ENCODE peak calls at places on chromosomes 11 and 22, in ten cellular contexts. R is omental fat pad; P is LHCN-M2; N is NCI-H524 treated with DMSO at 0.1 percent for 48 hours; U is HS-5; G is esophagus squamous epithelium; W is NCI-H1436; J is stimulated activated CD4-positive, alpha-beta T cell treated with anti-CD3 and anti-CD28 coated beads, Interleukin-4, amount 100 ng/mL, for 4 hours; Z is SK-N-DZ; X is A549. V is an unnamed sample.

GRCh38 chr22:17990942-17991341 is 33.4 kb downstream of the MICAL3 start:
- DNase-seq in R (no peak), P (no peak), N (no peak), U (no peak), G (no peak), W (no peak), J (no peak), Z (no peak), X (no peak), V (no peak)

GRCh38 chr22:35379146-35379993 is 1.5 kb upstream of the HMOX1 start:
- DNase-seq in R (no peak), P (no peak), N (no peak), U (no peak), G (no peak), W (no peak), J (no peak), Z (no peak), X (no peak), V (no peak)

GRCh38 chr11:129251067-129251466 is 58.9 kb upstream of the ARHGAP32 start:
- DNase-seq in R (no peak), P (peak; percentile 52), N (no peak), U (peak; percentile 19), G (no peak), W (no peak), J (no peak), Z (no peak), X (no peak), V (no peak)

GRCh38 chr22:26903030-26903856 is 245.9 kb downstream of the MIAT start:
- DNase-seq in R (no peak), P (no peak), N (peak; percentile 59), U (no peak), G (no peak), W (peak; percentile 27), J (peak; percentile 3), Z (no peak), X (no peak), V (no peak)

GRCh38 chr11:73783483-73784020 is 4.1 kb upstream of the MRPL48 start:
- DNase-seq in R (no peak), P (no peak), N (no peak), U (no peak), G (no peak), W (no peak), J (no peak), Z (no peak), X (no peak), V (no peak)

GRCh38 chr11:75170463-75171201 is 19.7 kb downstream of the SLCO2B1 start:
- DNase-seq in R (no peak), P (no peak), N (no peak), U (no peak), G (no peak), W (no peak), J (no peak), Z (no peak), X (no peak), V (no peak)

GRCh38 chr11:10390375-10390774 is 64.7 kb upstream of the AMPD3 start:
- DNase-seq in R (no peak), P (no peak), N (no peak), U (no peak), G (no peak), W (no peak), J (no peak), Z (no peak), X (no peak), V (no peak)

GRCh38 chr22:33035276-33035863 is 22.8 kb downstream of the SYN3 start:
- DNase-seq in R (no peak), P (no peak), N (no peak), U (no peak), G (no peak), W (no peak), J (no peak), Z (no peak), X (no peak), V (no peak)

GRCh38 chr11:112770487-112770886 is 190.7 kb upstream of the NCAM1 start:
- DNase-seq in R (no peak), P (no peak), N (no peak), U (no peak), G (no peak), W (no peak), J (no peak), Z (no peak), X (no peak), V (no peak)

GRCh38 chr11:128525411-128526243 is 61.7 kb downstream of the ETS1 start:
- DNase-seq in R (no peak), P (peak; percentile 82), N (no peak), U (no peak), G (no peak), W (no peak), J (no peak), Z (no peak), X (no peak), V (no peak)

GRCh38 chr11:692824-693414 is 2.1 kb downstream of the DEAF1 start:
- DNase-seq in R (no peak), P (no peak), N (no peak), U (no peak), G (no peak), W (no peak), J (no peak), Z (no peak), X (no peak), V (no peak)

GRCh38 chr22:44312766-44313165 is at the start of gene SHISAL1:
- DNase-seq in R (no peak), P (no peak), N (no peak), U (no peak), G (no peak), W (no peak), J (no peak), Z (no peak), X (no peak), V (no peak)

GRCh38 chr11:27004103-27004502 is 10.2 kb downstream of the FIBIN start:
- DNase-seq in R (no peak), P (no peak), N (no peak), U (no peak), G (no peak), W (no peak), J (no peak), Z (no peak), X (no peak), V (no peak)

GRCh38 chr11:33723238-33723881 is 12.9 kb downstream of the CD59 start:
- DNase-seq in R (no peak), P (peak; percentile 98), N (no peak), U (peak; percentile 91), G (no peak), W (no peak), J (no peak), Z (no peak), X (peak; percentile 73), V (peak; percentile 80)

GRCh38 chr11:24400059-24400665 is 96.7 kb upstream of the LUZP2 start:
- DNase-seq in R (no peak), P (no peak), N (no peak), U (no peak), G (no peak), W (no peak), J (no peak), Z (no peak), X (no peak), V (no peak)

GRCh38 chr11:94880216-94880615 is 93.1 kb downstream of the CWC15 start:
- DNase-seq in R (no peak), P (peak; percentile 58), N (no peak), U (no peak), G (no peak), W (no peak), J (no peak), Z (no peak), X (peak; percentile 69), V (no peak)

GRCh38 chr11:62909107-62909894 is 11.9 kb downstream of the CHRM1 start:
- DNase-seq in R (no peak), P (peak; percentile 36), N (no peak), U (no peak), G (no peak), W (peak; percentile 19), J (no peak), Z (peak; percentile 82), X (peak; percentile 70), V (no peak)

GRCh38 chr11:76678316-76678715 is 7.8 kb upstream of the LRRC32 start:
- DNase-seq in R (no peak), P (no peak), N (no peak), U (no peak), G (no peak), W (no peak), J (no peak), Z (no peak), X (no peak), V (no peak)